ENCODE peak calls at places on chromosomes 7 and 10, in eight cellular contexts. One of them, this sample, is unnamed.

GRCh38 chr7:24284699-24285506 is 913 bp downstream of the NPY start:
- DNase-seq in fibroblast of lung: no peak
- DNase-seq in OCI-LY7: no peak
- DNase-seq in GM23338: peak; percentile 90
- DNase-seq in SK-N-SH: peak; percentile 65
- DNase-seq in GM23248: no peak
- DNase-seq in neuronal stem cell: peak; percentile 24
- DNase-seq in HCT116: no peak
- DNase-seq in this sample: no peak

GRCh38 chr7:45681596-45682357 is 107.6 kb downstream of the ADCY1 start:
- DNase-seq in fibroblast of lung: peak; percentile 1
- DNase-seq in OCI-LY7: no peak
- DNase-seq in GM23338: no peak
- DNase-seq in SK-N-SH: no peak
- DNase-seq in GM23248: no peak
- DNase-seq in neuronal stem cell: no peak
- DNase-seq in HCT116: no peak
- DNase-seq in this sample: no peak

GRCh38 chr7:47741984-47742383 is 160.1 kb upstream of the TNS3 start:
- DNase-seq in fibroblast of lung: no peak
- DNase-seq in OCI-LY7: no peak
- DNase-seq in GM23338: no peak
- DNase-seq in SK-N-SH: no peak
- DNase-seq in GM23248: no peak
- DNase-seq in neuronal stem cell: no peak
- DNase-seq in HCT116: no peak
- DNase-seq in this sample: no peak

GRCh38 chr10:80690434-80690833 is 152.7 kb downstream of the SH2D4B start:
- DNase-seq in fibroblast of lung: no peak
- DNase-seq in OCI-LY7: no peak
- DNase-seq in GM23338: no peak
- DNase-seq in SK-N-SH: no peak
- DNase-seq in GM23248: no peak
- DNase-seq in neuronal stem cell: no peak
- DNase-seq in HCT116: no peak
- DNase-seq in this sample: no peak

GRCh38 chr10:6507311-6507710 is 72.8 kb downstream of the PRKCQ start:
- DNase-seq in fibroblast of lung: no peak
- DNase-seq in OCI-LY7: no peak
- DNase-seq in GM23338: no peak
- DNase-seq in SK-N-SH: no peak
- DNase-seq in GM23248: no peak
- DNase-seq in neuronal stem cell: no peak
- DNase-seq in HCT116: no peak
- DNase-seq in this sample: no peak

GRCh38 chr7:129615018-129615417 is 3.5 kb downstream of the NRF1 start:
- DNase-seq in fibroblast of lung: peak; percentile 28
- DNase-seq in OCI-LY7: peak; percentile 56
- DNase-seq in GM23338: no peak
- DNase-seq in SK-N-SH: no peak
- DNase-seq in GM23248: peak; percentile 28
- DNase-seq in neuronal stem cell: no peak
- DNase-seq in HCT116: no peak
- DNase-seq in this sample: no peak

GRCh38 chr7:5429253-5429856 is 5.7 kb upstream of the TNRC18 start:
- DNase-seq in fibroblast of lung: peak; percentile 68
- DNase-seq in OCI-LY7: no peak
- DNase-seq in GM23338: peak; percentile 92
- DNase-seq in SK-N-SH: no peak
- DNase-seq in GM23248: peak; percentile 69
- DNase-seq in neuronal stem cell: no peak
- DNase-seq in HCT116: no peak
- DNase-seq in this sample: peak; percentile 40

GRCh38 chr10:14271621-14272020 is 59.1 kb downstream of the FRMD4A start:
- DNase-seq in fibroblast of lung: peak; percentile 57
- DNase-seq in OCI-LY7: no peak
- DNase-seq in GM23338: no peak
- DNase-seq in SK-N-SH: no peak
- DNase-seq in GM23248: no peak
- DNase-seq in neuronal stem cell: no peak
- DNase-seq in HCT116: no peak
- DNase-seq in this sample: no peak

GRCh38 chr7:130345106-130345505 is 490 bp downstream of the CPA5 start:
- DNase-seq in fibroblast of lung: no peak
- DNase-seq in OCI-LY7: no peak
- DNase-seq in GM23338: peak; percentile 34
- DNase-seq in SK-N-SH: no peak
- DNase-seq in GM23248: no peak
- DNase-seq in neuronal stem cell: no peak
- DNase-seq in HCT116: no peak
- DNase-seq in this sample: no peak

GRCh38 chr7:18626086-18626485 is 130.5 kb downstream of the HDAC9 start:
- DNase-seq in fibroblast of lung: no peak
- DNase-seq in OCI-LY7: no peak
- DNase-seq in GM23338: no peak
- DNase-seq in SK-N-SH: no peak
- DNase-seq in GM23248: no peak
- DNase-seq in neuronal stem cell: no peak
- DNase-seq in HCT116: no peak
- DNase-seq in this sample: no peak

GRCh38 chr10:56920586-56921250 is 559.7 kb upstream of the ZWINT start:
- DNase-seq in fibroblast of lung: no peak
- DNase-seq in OCI-LY7: no peak
- DNase-seq in GM23338: no peak
- DNase-seq in SK-N-SH: no peak
- DNase-seq in GM23248: no peak
- DNase-seq in neuronal stem cell: no peak
- DNase-seq in HCT116: no peak
- DNase-seq in this sample: peak; percentile 14

DNA sequence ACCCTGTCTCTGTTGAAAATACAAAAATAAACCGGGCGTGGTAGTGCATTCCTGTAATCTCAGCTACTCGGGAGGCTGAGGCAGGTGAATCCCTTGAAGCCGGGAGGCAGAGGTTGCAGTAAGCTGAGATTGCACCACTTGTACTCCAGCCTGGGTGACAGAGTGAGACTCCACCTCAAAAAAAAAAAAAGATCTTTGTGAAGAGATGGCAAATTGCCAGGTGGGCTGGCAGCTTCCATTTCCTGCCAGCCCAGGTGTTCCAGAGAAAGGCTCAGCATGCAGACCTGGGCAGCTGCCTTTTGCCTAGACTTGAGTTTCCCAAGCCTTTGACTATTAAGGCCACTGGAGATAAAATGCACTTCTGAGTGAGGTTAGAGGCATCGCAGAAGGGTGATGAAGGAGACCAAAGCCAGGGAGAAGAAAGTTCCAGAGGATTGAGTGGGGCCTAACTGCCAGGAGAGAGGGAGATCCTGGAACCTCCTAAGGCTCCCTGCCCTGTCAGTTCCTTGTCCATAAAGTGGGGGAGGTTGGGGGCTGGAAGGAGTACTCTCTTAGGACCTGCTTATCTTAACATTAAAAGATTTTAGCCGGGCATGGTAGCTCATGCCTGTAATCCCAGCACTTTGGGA is 10.0 kb upstream of the DDIT4 start:
- DNase-seq in fibroblast of lung: no peak
- DNase-seq in OCI-LY7: peak; percentile 93
- DNase-seq in GM23338: peak; percentile 23
- DNase-seq in SK-N-SH: no peak
- DNase-seq in GM23248: no peak
- DNase-seq in neuronal stem cell: no peak
- DNase-seq in HCT116: no peak
- DNase-seq in this sample: peak; percentile 73
- H2AFZ ChIP-seq in fibroblast of lung: no peak overlapping the region
- H2AFZ ChIP-seq in OCI-LY7: no peak overlapping the region
- H2AFZ ChIP-seq in GM23338: no peak overlapping the region
- H2AFZ ChIP-seq in SK-N-SH: no peak overlapping the region
- H2AFZ ChIP-seq in GM23248: no peak overlapping the region
- H2AFZ ChIP-seq in neuronal stem cell: no peak overlapping the region
- H2AFZ ChIP-seq in HCT116: peak overlapping the region; percentile 3
- H2AFZ ChIP-seq in this sample: peak overlapping the region; percentile 23

GRCh38 chr7:32676249-32676941 is 181.1 kb downstream of the AVL9 start:
- DNase-seq in fibroblast of lung: no peak
- DNase-seq in OCI-LY7: no peak
- DNase-seq in GM23338: no peak
- DNase-seq in SK-N-SH: no peak
- DNase-seq in GM23248: no peak
- DNase-seq in neuronal stem cell: no peak
- DNase-seq in HCT116: no peak
- DNase-seq in this sample: no peak
- H2AFZ ChIP-seq in fibroblast of lung: no peak overlapping the region
- H2AFZ ChIP-seq in OCI-LY7: no peak overlapping the region
- H2AFZ ChIP-seq in GM23338: no peak overlapping the region
- H2AFZ ChIP-seq in SK-N-SH: no peak overlapping the region
- H2AFZ ChIP-seq in GM23248: no peak overlapping the region
- H2AFZ ChIP-seq in neuronal stem cell: no peak overlapping the region
- H2AFZ ChIP-seq in HCT116: no peak overlapping the region
- H2AFZ ChIP-seq in this sample: no peak overlapping the region

DNA sequence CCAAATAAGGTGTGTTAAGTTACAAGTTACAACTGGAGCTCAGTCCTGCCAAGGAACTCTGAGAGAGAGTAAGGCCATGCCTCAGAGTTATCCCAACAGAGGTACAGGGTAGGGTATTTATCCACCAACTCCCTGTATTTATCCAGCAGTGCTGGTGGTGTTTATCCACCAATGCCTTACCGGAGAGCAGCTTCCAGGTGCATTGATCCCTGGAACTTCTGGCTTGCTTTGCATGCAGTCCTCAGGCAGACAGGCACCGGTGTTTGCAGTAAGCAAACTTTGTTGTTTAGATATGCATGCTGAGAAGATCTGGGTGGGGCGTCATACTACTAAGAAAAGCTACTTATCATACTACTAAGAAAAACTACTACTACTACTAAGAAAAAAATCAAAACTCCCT is 92.4 kb downstream of the CYP26A1 start:
- DNase-seq in fibroblast of lung: no peak
- DNase-seq in OCI-LY7: no peak
- DNase-seq in GM23338: no peak
- DNase-seq in SK-N-SH: no peak
- DNase-seq in GM23248: no peak
- DNase-seq in neuronal stem cell: no peak
- DNase-seq in HCT116: no peak
- DNase-seq in this sample: peak; percentile 1
- H2AFZ ChIP-seq in fibroblast of lung: no peak overlapping the region
- H2AFZ ChIP-seq in OCI-LY7: no peak overlapping the region
- H2AFZ ChIP-seq in GM23338: no peak overlapping the region
- H2AFZ ChIP-seq in SK-N-SH: no peak overlapping the region
- H2AFZ ChIP-seq in GM23248: peak overlapping the region; percentile 40
- H2AFZ ChIP-seq in neuronal stem cell: no peak overlapping the region
- H2AFZ ChIP-seq in HCT116: no peak overlapping the region
- H2AFZ ChIP-seq in this sample: no peak overlapping the region

GRCh38 chr10:61836233-61836887 is 65.1 kb upstream of the ARID5B start:
- DNase-seq in fibroblast of lung: peak; percentile 63
- DNase-seq in OCI-LY7: no peak
- DNase-seq in GM23338: no peak
- DNase-seq in SK-N-SH: no peak
- DNase-seq in GM23248: peak; percentile 37
- DNase-seq in neuronal stem cell: no peak
- DNase-seq in HCT116: no peak
- DNase-seq in this sample: peak; percentile 54
- H2AFZ ChIP-seq in fibroblast of lung: no peak overlapping the region
- H2AFZ ChIP-seq in OCI-LY7: peak overlapping the region; percentile 70
- H2AFZ ChIP-seq in GM23338: no peak overlapping the region
- H2AFZ ChIP-seq in SK-N-SH: peak overlapping the region; percentile 37
- H2AFZ ChIP-seq in GM23248: no peak overlapping the region
- H2AFZ ChIP-seq in neuronal stem cell: no peak overlapping the region
- H2AFZ ChIP-seq in HCT116: peak overlapping the region; percentile 99
- H2AFZ ChIP-seq in this sample: peak overlapping the region; percentile 49

DNA sequence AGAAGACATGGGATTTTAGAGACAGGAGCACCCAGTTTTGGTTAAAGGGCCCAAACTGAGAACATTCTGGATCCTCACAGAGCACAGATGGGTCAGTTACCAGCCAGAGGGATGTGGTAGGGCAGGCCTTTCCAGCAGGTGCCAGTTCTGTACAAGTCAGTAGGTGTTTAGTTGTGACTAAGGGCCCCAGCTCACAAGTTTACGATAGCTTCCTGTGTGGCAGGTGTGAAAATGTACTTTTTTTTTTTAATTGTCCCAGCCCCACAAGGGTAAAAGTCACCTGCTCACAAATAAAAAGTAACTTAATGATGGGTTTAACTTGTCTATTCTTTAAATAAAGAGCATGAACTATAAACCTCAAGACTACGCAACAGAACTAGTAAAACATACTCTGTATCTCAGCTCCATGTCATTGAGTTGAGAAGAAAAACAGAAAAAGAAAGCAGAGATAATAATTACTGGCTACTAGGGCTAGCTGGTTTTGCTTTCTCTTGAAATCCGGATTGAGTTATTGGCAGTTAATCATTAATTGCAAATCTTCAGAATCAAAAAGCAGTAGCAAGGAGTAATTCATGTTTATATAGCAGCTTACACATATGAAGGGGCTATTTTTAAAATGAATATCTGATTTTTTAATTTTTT is 15.4 kb downstream of the NFE2L3 start:
- DNase-seq in fibroblast of lung: no peak
- DNase-seq in OCI-LY7: no peak
- DNase-seq in GM23338: no peak
- DNase-seq in SK-N-SH: no peak
- DNase-seq in GM23248: no peak
- DNase-seq in neuronal stem cell: no peak
- DNase-seq in HCT116: no peak
- DNase-seq in this sample: no peak
- H2AFZ ChIP-seq in fibroblast of lung: no peak overlapping the region
- H2AFZ ChIP-seq in OCI-LY7: no peak overlapping the region
- H2AFZ ChIP-seq in GM23338: no peak overlapping the region
- H2AFZ ChIP-seq in SK-N-SH: no peak overlapping the region
- H2AFZ ChIP-seq in GM23248: no peak overlapping the region
- H2AFZ ChIP-seq in neuronal stem cell: no peak overlapping the region
- H2AFZ ChIP-seq in HCT116: no peak overlapping the region
- H2AFZ ChIP-seq in this sample: no peak overlapping the region

This sample was measured in PC-3.